ENCODE peak calls at places on chromosomes 5 and 9, in seven cellular contexts. J is psoas muscle; M is adipocyte; I is T-helper 2 cell; S is stimulated activated CD8-positive, alpha-beta memory T cell treated with anti-CD3 and anti-CD28 coated beads, Interleukin-15, amount 100 ng/mL, for 24 hours; L is mesenchymal stem cell; G is thyroid gland. X is an unnamed sample.

GRCh38 chr9:135925496-135926133 is 18.3 kb upstream of the CAMSAP1 start:
- DNase-seq in G (no peak), J (no peak), L (no peak), M (no peak), I (peak), S (peak), X (no peak)

GRCh38 chr5:72154076-72154756 is 46.9 kb downstream of the MAP1B start:
- DNase-seq in M (no peak), J (no peak), I (no peak), S (no peak), G (peak), L (peak), X (no peak)

GRCh38 chr5:10904862-10905432 is 143.9 kb upstream of the DAP start:
- DNase-seq in L (no peak), M (no peak), J (no peak), G (no peak), I (no peak), S (no peak), X (no peak)

GRCh38 chr9:127548352-127548878 is 63.7 kb upstream of the STXBP1 start:
- DNase-seq in G (no peak), J (no peak), M (no peak), I (no peak), L (no peak), S (no peak), X (no peak)

GRCh38 chr5:179259731-179260323 is 85.4 kb downstream of the ADAMTS2 start:
- DNase-seq in L (no peak), S (no peak), M (no peak), I (no peak), J (no peak), G (no peak), X (peak)

GRCh38 chr5:121668635-121669034 is 183.0 kb upstream of the FTMT start:
- DNase-seq in G (no peak), S (no peak), I (no peak), M (no peak), J (no peak), L (peak), X (no peak)

GRCh38 chr5:55597014-55597981 is 62.5 kb upstream of the PLPP1 start:
- DNase-seq in J (peak), M (peak), L (peak), S (no peak), I (no peak), G (peak), X (peak)

GRCh38 chr9:115042781-115043509 is 75.0 kb downstream of the TNC start:
- DNase-seq in M (peak), G (no peak), S (no peak), L (no peak), I (no peak), J (no peak), X (peak)

GRCh38 chr5:6013496-6013895 is 364.9 kb downstream of the MED10 start:
- DNase-seq in I (no peak), J (no peak), M (no peak), L (no peak), G (no peak), S (no peak), X (no peak)

GRCh38 chr5:26569929-26570258 is 468.5 kb downstream of the CDH9 start:
- DNase-seq in G (no peak), M (no peak), S (no peak), J (no peak), L (no peak), I (no peak), X (no peak)

GRCh38 chr9:12818431-12819000 is 43.7 kb downstream of the LURAP1L start:
- DNase-seq in J (no peak), I (no peak), L (peak), G (peak), S (no peak), M (no peak), X (no peak)

GRCh38 chr9:100933656-100934055 is 94.9 kb upstream of the PLPPR1 start:
- DNase-seq in L (no peak), J (no peak), M (peak), S (no peak), G (no peak), I (no peak), X (peak)

GRCh38 chr5:20229286-20230005 is 241.4 kb upstream of the CDH18 start:
- DNase-seq in J (no peak), S (no peak), G (no peak), M (peak), I (no peak), L (no peak), X (no peak)

GRCh38 chr9:36258170-36258988 is at the start of gene GNE:
- DNase-seq in J (peak), S (peak), G (peak), I (peak), M (peak), L (peak), X (peak)

GRCh38 chr9:121744687-121745395 is 93.4 kb downstream of the DAB2IP start:
- DNase-seq in M (no peak), G (peak), J (no peak), L (peak), I (no peak), S (no peak), X (peak)